ENCODE peak calls at places on chromosomes 5 and 9, in six cellular contexts. V, L, X, H, Q and E are unnamed samples.

GRCh38 chr5:66821626-66822429 is 225.6 kb downstream of the MAST4 start:
- DNase-seq in X (no peak), H (no peak), Q (no peak), L (no peak), V (peak), E (no peak)

GRCh38 chr9:118162711-118163110 is 458.5 kb downstream of the TLR4 start:
- DNase-seq in V (no peak), X (no peak), L (no peak), Q (no peak), H (no peak), E (no peak)

GRCh38 chr9:38744484-38744883 is 24.6 kb upstream of the FAM240B start:
- DNase-seq in Q (no peak), X (no peak), V (no peak), L (no peak), H (no peak), E (no peak)

GRCh38 chr9:133700861-133701320 is 37.3 kb downstream of the SARDH start:
- DNase-seq in X (no peak), L (peak), H (no peak), V (no peak), Q (no peak), E (no peak)

GRCh38 chr9:14336244-14336643 is 22.3 kb upstream of the NFIB start:
- DNase-seq in Q (no peak), X (no peak), H (no peak), V (no peak), L (no peak), E (no peak)

GRCh38 chr9:91992636-91993035 is 42.6 kb upstream of the ROR2 start:
- DNase-seq in X (no peak), H (no peak), V (no peak), Q (no peak), L (no peak), E (peak)

GRCh38 chr9:131839281-131840084 is 99.6 kb upstream of the RAPGEF1 start:
- DNase-seq in Q (no peak), X (no peak), V (peak), H (peak), L (no peak), E (no peak)

GRCh38 chr9:126304946-126305370 is 21.7 kb upstream of the MVB12B start:
- DNase-seq in L (no peak), Q (no peak), H (no peak), V (no peak), X (no peak), E (no peak)

GRCh38 chr5:179793470-179794139 is at the start of gene LTC4S:
- DNase-seq in V (no peak), L (peak), Q (no peak), X (peak), H (no peak), E (no peak)

GRCh38 chr5:178995341-178995690 is 196 bp upstream of the GRM6 start:
- DNase-seq in X (no peak), L (no peak), H (no peak), V (no peak), Q (no peak), E (no peak)

GRCh38 chr9:136090768-136091581 is 4.1 kb downstream of the NACC2 start:
- DNase-seq in X (no peak), H (no peak), L (peak), V (no peak), Q (peak), E (no peak)

GRCh38 chr9:126471084-126471611 is 142.6 kb upstream of the LMX1B start:
- DNase-seq in X (peak), L (peak), H (peak), V (no peak), Q (no peak), E (no peak)

GRCh38 chr9:115114084-115114483 is 3.9 kb downstream of the TNC start:
- DNase-seq in H (no peak), L (no peak), X (no peak), Q (no peak), V (no peak), E (no peak)
- H3K27ac ChIP-seq in H (no peak), L (no peak), X (no peak), Q (no peak), V (no peak), E (no peak)

GRCh38 chr5:119335261-119335677 is 20.6 kb upstream of the TNFAIP8 start:
- DNase-seq in H (no peak), X (no peak), Q (no peak), L (no peak), V (no peak), E (no peak)
- H3K27ac ChIP-seq in H (no peak), X (no peak), Q (peak), L (no peak), V (no peak), E (no peak)

GRCh38 chr5:107391787-107392186 is 278.9 kb downstream of the EFNA5 start:
- DNase-seq in X (no peak), V (no peak), Q (no peak), H (no peak), L (no peak), E (no peak)

GRCh38 chr5:107388111-107388861 is 282.5 kb downstream of the EFNA5 start:
- DNase-seq in H (no peak), X (no peak), V (peak), L (no peak), Q (no peak), E (peak)

GRCh38 chr5:107389130-107389553 is 281.6 kb downstream of the EFNA5 start:
- DNase-seq in Q (no peak), H (no peak), V (peak), X (peak), L (no peak), E (peak)

GRCh38 chr5:107385701-107386100 is 285.0 kb downstream of the EFNA5 start:
- DNase-seq in V (no peak), X (no peak), H (no peak), L (no peak), Q (no peak), E (peak)

DNA sequence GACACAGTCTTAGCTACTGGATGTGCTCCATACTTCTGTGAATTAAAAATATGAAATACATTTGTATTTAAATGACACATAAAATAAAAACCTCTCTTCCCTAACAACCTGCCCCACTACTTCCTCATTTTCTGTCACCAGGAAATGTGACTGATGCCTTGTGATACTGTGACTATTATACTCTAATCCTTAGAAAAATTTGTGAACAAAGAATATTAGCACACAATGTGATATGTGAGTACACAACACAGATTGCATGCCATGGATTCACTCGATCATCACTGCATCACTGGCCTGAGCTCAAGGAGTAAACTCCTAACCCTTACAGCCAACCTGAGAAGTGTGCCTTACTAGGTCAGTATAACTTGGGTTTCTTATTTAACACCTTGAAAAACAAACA is 281.0 kb downstream of the EFNA5 start:
- DNase-seq in L (no peak), H (no peak), X (no peak), Q (no peak), V (no peak), E (no peak)
- H3K27ac ChIP-seq in L (no peak), H (no peak), X (no peak), Q (no peak), V (peak), E (no peak)

GRCh38 chr5:98763001-98763630 is 10.3 kb upstream of the RGMB start:
- DNase-seq in H (no peak), L (no peak), V (no peak), Q (no peak), X (no peak), E (no peak)
- H3K27ac ChIP-seq in H (no peak), L (no peak), V (no peak), Q (no peak), X (no peak), E (no peak)